ENCODE peak calls at places on chromosomes 6 and 20, in six cellular contexts. One of them, this sample, is unnamed.

GRCh38 chr20:1900321-1900791 is 5.1 kb downstream of the SIRPA start:
- DNase-seq in aorta: no peak
- DNase-seq in smooth muscle cell of the brain vasculature: peak
- DNase-seq in anterior cingulate cortex: peak
- DNase-seq in suprapubic skin: no peak
- DNase-seq in GDM1: peak
- DNase-seq in this sample: peak

GRCh38 chr6:15553736-15554294 is 109.0 kb downstream of the DTNBP1 start:
- DNase-seq in GDM1: no peak
- DNase-seq in aorta: no peak
- DNase-seq in smooth muscle cell of the brain vasculature: no peak
- DNase-seq in anterior cingulate cortex: no peak
- DNase-seq in suprapubic skin: no peak
- DNase-seq in this sample: no peak

GRCh38 chr6:158835616-158836221 is 16.6 kb upstream of the EZR start:
- DNase-seq in aorta: no peak
- DNase-seq in smooth muscle cell of the brain vasculature: no peak
- DNase-seq in GDM1: no peak
- DNase-seq in suprapubic skin: no peak
- DNase-seq in anterior cingulate cortex: no peak
- DNase-seq in this sample: no peak

GRCh38 chr6:76124010-76124409 is 51.5 kb upstream of the IMPG1 start:
- DNase-seq in smooth muscle cell of the brain vasculature: no peak
- DNase-seq in aorta: no peak
- DNase-seq in anterior cingulate cortex: no peak
- DNase-seq in suprapubic skin: no peak
- DNase-seq in GDM1: no peak
- DNase-seq in this sample: no peak

GRCh38 chr6:33181141-33181540 is 11.1 kb downstream of the COL11A2 start:
- DNase-seq in smooth muscle cell of the brain vasculature: no peak
- DNase-seq in aorta: no peak
- DNase-seq in suprapubic skin: no peak
- DNase-seq in anterior cingulate cortex: no peak
- DNase-seq in GDM1: no peak
- DNase-seq in this sample: no peak

GRCh38 chr20:46928580-46929132 is 34.0 kb downstream of the EYA2 start:
- DNase-seq in aorta: no peak
- DNase-seq in GDM1: no peak
- DNase-seq in smooth muscle cell of the brain vasculature: no peak
- DNase-seq in anterior cingulate cortex: peak
- DNase-seq in suprapubic skin: no peak
- DNase-seq in this sample: peak

GRCh38 chr6:108966855-108967755 is 118.9 kb downstream of the ARMC2 start:
- DNase-seq in GDM1: peak
- DNase-seq in suprapubic skin: no peak
- DNase-seq in smooth muscle cell of the brain vasculature: no peak
- DNase-seq in anterior cingulate cortex: no peak
- DNase-seq in aorta: no peak
- DNase-seq in this sample: no peak

GRCh38 chr6:157461000-157461915 is 80.3 kb downstream of the ZDHHC14 start:
- DNase-seq in aorta: no peak
- DNase-seq in suprapubic skin: no peak
- DNase-seq in smooth muscle cell of the brain vasculature: peak
- DNase-seq in GDM1: no peak
- DNase-seq in anterior cingulate cortex: no peak
- DNase-seq in this sample: no peak

GRCh38 chr6:169831450-169832246 is 80.2 kb downstream of the ERMARD start:
- DNase-seq in anterior cingulate cortex: peak
- DNase-seq in GDM1: peak
- DNase-seq in suprapubic skin: peak
- DNase-seq in smooth muscle cell of the brain vasculature: peak
- DNase-seq in aorta: peak
- DNase-seq in this sample: peak

GRCh38 chr6:137471497-137471896 is 22.7 kb downstream of the OLIG3 start:
- DNase-seq in anterior cingulate cortex: peak
- DNase-seq in smooth muscle cell of the brain vasculature: no peak
- DNase-seq in GDM1: no peak
- DNase-seq in suprapubic skin: no peak
- DNase-seq in aorta: no peak
- DNase-seq in this sample: peak

GRCh38 chr6:46129634-46130505 is at the start of gene ENPP4:
- DNase-seq in smooth muscle cell of the brain vasculature: peak
- DNase-seq in aorta: peak
- DNase-seq in suprapubic skin: peak
- DNase-seq in anterior cingulate cortex: peak
- DNase-seq in GDM1: peak
- DNase-seq in this sample: peak

GRCh38 chr6:44339301-44339700 is 3.1 kb upstream of the SPATS1 start:
- DNase-seq in smooth muscle cell of the brain vasculature: no peak
- DNase-seq in GDM1: no peak
- DNase-seq in aorta: peak
- DNase-seq in anterior cingulate cortex: no peak
- DNase-seq in suprapubic skin: no peak
- DNase-seq in this sample: no peak

GRCh38 chr6:105452376-105452775 is 49.5 kb upstream of the PREP start:
- DNase-seq in anterior cingulate cortex: no peak
- DNase-seq in aorta: no peak
- DNase-seq in suprapubic skin: no peak
- DNase-seq in smooth muscle cell of the brain vasculature: no peak
- DNase-seq in GDM1: no peak
- DNase-seq in this sample: no peak

GRCh38 chr20:49614338-49615050 is 46.6 kb upstream of the PTGIS start:
- DNase-seq in suprapubic skin: no peak
- DNase-seq in aorta: peak
- DNase-seq in GDM1: no peak
- DNase-seq in anterior cingulate cortex: no peak
- DNase-seq in smooth muscle cell of the brain vasculature: no peak
- DNase-seq in this sample: no peak

GRCh38 chr6:109411034-109411433 is 28.8 kb upstream of the CD164 start:
- DNase-seq in aorta: no peak
- DNase-seq in GDM1: no peak
- DNase-seq in suprapubic skin: no peak
- DNase-seq in smooth muscle cell of the brain vasculature: no peak
- DNase-seq in anterior cingulate cortex: no peak
- DNase-seq in this sample: no peak

GRCh38 chr6:52577022-52577777 is at the start of gene TRAM2:
- DNase-seq in suprapubic skin: peak
- DNase-seq in smooth muscle cell of the brain vasculature: peak
- DNase-seq in GDM1: peak
- DNase-seq in anterior cingulate cortex: no peak
- DNase-seq in aorta: peak
- DNase-seq in this sample: peak

GRCh38 chr20:48631114-48632016 is 196.4 kb downstream of the PREX1 start:
- DNase-seq in anterior cingulate cortex: no peak
- DNase-seq in suprapubic skin: no peak
- DNase-seq in smooth muscle cell of the brain vasculature: no peak
- DNase-seq in GDM1: no peak
- DNase-seq in aorta: no peak
- DNase-seq in this sample: no peak

GRCh38 chr6:109379706-109380105 is 2.6 kb downstream of the CD164 start:
- DNase-seq in anterior cingulate cortex: no peak
- DNase-seq in suprapubic skin: no peak
- DNase-seq in GDM1: no peak
- DNase-seq in aorta: no peak
- DNase-seq in smooth muscle cell of the brain vasculature: no peak
- DNase-seq in this sample: peak

GRCh38 chr6:110410534-110410933 is 4.8 kb downstream of the DDO start:
- DNase-seq in GDM1: no peak
- DNase-seq in aorta: no peak
- DNase-seq in anterior cingulate cortex: no peak
- DNase-seq in suprapubic skin: no peak
- DNase-seq in smooth muscle cell of the brain vasculature: no peak
- DNase-seq in this sample: no peak

This sample was measured in pons.